ENCODE peak calls at places on chromosomes 4 and X, in six cellular contexts. P is bronchial epithelial cell, A is stomach, U is H7, G is left ventricle myocardium inferior, L is adipocyte. I is an unnamed sample.

GRCh38 chrX:13263560-13264251 is 56.1 kb downstream of the ATXN3L start:
- DNase-seq in P (peak; percentile 54), A (no peak), U (no peak), G (no peak), L (no peak), I (no peak)

GRCh38 chr4:184705692-184706091 is 28.2 kb downstream of the CENPU start:
- DNase-seq in P (no peak), A (no peak), U (no peak), G (no peak), L (no peak), I (no peak)

GRCh38 chr4:8002525-8003309 is 63.1 kb upstream of the AFAP1 start:
- DNase-seq in P (no peak), A (no peak), U (no peak), G (no peak), L (no peak), I (no peak)

GRCh38 chrX:84729809-84730208 is 227.6 kb upstream of the HDX start:
- DNase-seq in P (peak; percentile 21), A (no peak), U (peak; percentile 9), G (no peak), L (peak; percentile 58), I (no peak)

GRCh38 chrX:63330681-63331080 is 20.5 kb downstream of the SPIN4 start:
- DNase-seq in P (peak; percentile 80), A (no peak), U (no peak), G (no peak), L (no peak), I (no peak)

GRCh38 chrX:151151668-151152267 is 24.6 kb upstream of the GPR50 start:
- DNase-seq in P (peak; percentile 35), A (no peak), U (peak; percentile 39), G (no peak), L (peak; percentile 74), I (no peak)

GRCh38 chr4:149095798-149096197 is 653.6 kb upstream of the NR3C2 start:
- DNase-seq in P (no peak), A (no peak), U (no peak), G (no peak), L (no peak), I (no peak)

GRCh38 chr4:81913427-81913878 is 441.7 kb upstream of the RASGEF1B start:
- DNase-seq in P (peak; percentile 43), A (peak; percentile 45), U (peak; percentile 67), G (no peak), L (peak; percentile 33), I (no peak)

GRCh38 chrX:6004529-6004928 is 224.1 kb downstream of the NLGN4X start:
- DNase-seq in P (no peak), A (no peak), U (no peak), G (no peak), L (no peak), I (no peak)

GRCh38 chr4:69731261-69731660 is 29.2 kb downstream of the SULT1B1 start:
- DNase-seq in P (no peak), A (no peak), U (no peak), G (no peak), L (peak; percentile 34), I (no peak)

GRCh38 chrX:130176354-130176776 is 4.6 kb downstream of the RAB33A start:
- DNase-seq in P (peak; percentile 15), A (no peak), U (no peak), G (no peak), L (no peak), I (no peak)

GRCh38 chr4:3517731-3518510 is 14.3 kb downstream of the LRPAP1 start:
- DNase-seq in P (no peak), A (no peak), U (no peak), G (peak; percentile 10), L (no peak), I (no peak)

GRCh38 chr4:3515646-3516045 is 16.6 kb downstream of the LRPAP1 start:
- DNase-seq in P (no peak), A (no peak), U (peak; percentile 82), G (peak; percentile 7), L (no peak), I (no peak)

GRCh38 chr4:3514806-3515421 is 17.3 kb downstream of the LRPAP1 start:
- DNase-seq in P (no peak), A (no peak), U (peak; percentile 94), G (peak; percentile 22), L (no peak), I (no peak)

GRCh38 chr4:3516836-3517730 is 15.1 kb downstream of the LRPAP1 start:
- DNase-seq in P (no peak), A (no peak), U (no peak), G (peak; percentile 11), L (no peak), I (no peak)

GRCh38 chr4:3516061-3516835 is 16.0 kb downstream of the LRPAP1 start:
- DNase-seq in P (no peak), A (no peak), U (no peak), G (peak; percentile 7), L (no peak), I (no peak)
- H3K36me3 ChIP-seq in P (peaks cover 50% of the 10 kb centered on the region), A (peaks cover 100% of the 10 kb centered on the region), U (peaks cover 25% of the 10 kb centered on the region), G (peaks cover 95% of the 10 kb centered on the region), L (peaks cover 82% of the 10 kb centered on the region), I (peaks cover 63% of the 10 kb centered on the region)

DNA sequence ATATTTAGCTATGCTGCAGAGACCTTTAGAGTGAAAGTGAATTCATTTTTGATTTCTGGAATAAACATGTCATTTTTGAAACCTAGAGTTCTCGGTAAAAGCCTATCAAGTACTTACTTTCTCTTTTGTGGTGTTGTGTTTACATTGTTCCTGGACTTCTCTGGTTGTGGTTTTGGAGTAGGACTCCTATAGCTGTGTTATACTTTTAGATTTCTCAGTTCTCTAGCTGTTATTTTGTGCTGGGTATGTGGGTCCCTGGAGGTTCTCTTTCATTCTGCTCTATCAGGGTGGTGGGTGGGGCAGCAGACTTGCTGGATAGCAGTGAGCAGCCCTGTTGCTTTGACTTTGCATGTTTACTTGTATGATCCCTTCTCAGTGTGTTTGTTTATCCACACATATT is 25.6 kb upstream of the MSMO1 start:
- DNase-seq in P (no peak), A (no peak), U (no peak), G (no peak), L (peak; percentile 60), I (no peak)
- H3K4me3 ChIP-seq in P (no peak overlapping the region), A (peak overlapping the region; percentile 38), U (no peak overlapping the region), G (peak overlapping the region; percentile 24), L (peak overlapping the region; percentile 80), I (no peak overlapping the region)

GRCh38 chr4:89400408-89401035 is 92.9 kb upstream of the GPRIN3 start:
- DNase-seq in P (no peak), A (no peak), U (no peak), G (no peak), L (no peak), I (no peak)

GRCh38 chr4:89403826-89404225 is 96.2 kb upstream of the GPRIN3 start:
- DNase-seq in P (no peak), A (no peak), U (no peak), G (no peak), L (no peak), I (no peak)

GRCh38 chr4:89404530-89404929 is 96.9 kb upstream of the GPRIN3 start:
- DNase-seq in P (no peak), A (no peak), U (no peak), G (no peak), L (no peak), I (peak; percentile 19)
- H3K36me3 ChIP-seq in P (no peaks in the 10 kb centered on the region), A (no peaks in the 10 kb centered on the region), U (no peaks in the 10 kb centered on the region), G (no peaks in the 10 kb centered on the region), L (no peaks in the 10 kb centered on the region), I (no peaks in the 10 kb centered on the region)

GRCh38 chr4:41881931-41882621 is 53.2 kb upstream of the TMEM33 start:
- DNase-seq in P (no peak), A (no peak), U (peak; percentile 74), G (no peak), L (no peak), I (no peak)
- H3K4me3 ChIP-seq in P (no peak overlapping the region), A (peak overlapping the region; percentile 53), U (peak overlapping the region; percentile 24), G (peak overlapping the region; percentile 58), L (peak overlapping the region; percentile 27), I (no peak overlapping the region)

GRCh38 chr4:15515106-15515505 is 45.4 kb downstream of the CC2D2A start:
- DNase-seq in P (no peak), A (no peak), U (no peak), G (no peak), L (no peak), I (no peak)
- H3K36me3 ChIP-seq in P (peaks cover 2% of the 10 kb centered on the region), A (peaks cover 83% of the 10 kb centered on the region), U (no peaks in the 10 kb centered on the region), G (peaks cover 76% of the 10 kb centered on the region), L (peaks cover 37% of the 10 kb centered on the region), I (peaks cover 3% of the 10 kb centered on the region)

DNA sequence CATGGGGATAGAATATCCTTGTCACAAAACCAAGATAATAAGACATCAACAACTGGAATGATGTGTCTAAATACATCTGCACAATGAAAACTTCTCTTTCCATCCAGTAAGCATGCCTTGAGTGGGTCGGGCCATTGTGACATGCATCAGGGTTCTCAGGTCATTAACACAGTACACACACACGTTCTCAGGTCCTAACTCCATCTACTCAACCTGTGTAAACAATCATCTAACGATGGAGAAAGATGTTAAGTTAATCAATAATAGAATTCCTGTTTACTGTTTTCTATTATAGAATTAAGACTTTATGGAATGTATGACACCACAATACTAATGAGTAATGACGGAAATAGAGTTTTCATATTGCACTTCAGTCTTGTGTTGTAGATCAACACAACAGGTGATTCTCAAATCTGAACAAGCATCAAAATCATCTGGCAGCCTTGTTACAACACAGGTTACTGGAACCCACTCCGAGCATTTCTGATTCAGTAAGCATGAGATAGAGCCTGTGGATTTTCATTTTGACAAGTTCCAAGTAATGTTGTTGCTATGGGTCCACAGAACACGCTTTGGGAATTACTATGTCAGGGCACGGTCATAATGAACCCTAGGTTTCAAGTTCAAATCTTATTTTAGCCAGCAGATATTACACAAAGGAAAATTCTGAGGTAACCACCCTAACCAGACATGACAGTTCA is 315.8 kb upstream of the TEX13C start:
- DNase-seq in P (no peak), A (no peak), U (no peak), G (no peak), L (no peak), I (no peak)
- H3K4me3 ChIP-seq in P (no peak overlapping the region), A (no peak overlapping the region), U (no peak overlapping the region), G (no peak overlapping the region), L (no peak overlapping the region), I (no peak overlapping the region)

GRCh38 chr4:128449251-128449650 is 161.6 kb upstream of the PGRMC2 start:
- DNase-seq in P (no peak), A (no peak), U (no peak), G (no peak), L (no peak), I (no peak)
- H3K36me3 ChIP-seq in P (no peaks in the 10 kb centered on the region), A (no peaks in the 10 kb centered on the region), U (no peaks in the 10 kb centered on the region), G (no peaks in the 10 kb centered on the region), L (no peaks in the 10 kb centered on the region), I (no peaks in the 10 kb centered on the region)

GRCh38 chr4:186485621-186486062 is 69.7 kb downstream of the MTNR1A start:
- DNase-seq in P (no peak), A (no peak), U (peak; percentile 60), G (no peak), L (peak; percentile 51), I (no peak)
- H3K4me3 ChIP-seq in P (no peak overlapping the region), A (peak overlapping the region; percentile 23), U (peak overlapping the region; percentile 42), G (peak overlapping the region; percentile 45), L (peak overlapping the region; percentile 67), I (peak overlapping the region; percentile 12)

DNA sequence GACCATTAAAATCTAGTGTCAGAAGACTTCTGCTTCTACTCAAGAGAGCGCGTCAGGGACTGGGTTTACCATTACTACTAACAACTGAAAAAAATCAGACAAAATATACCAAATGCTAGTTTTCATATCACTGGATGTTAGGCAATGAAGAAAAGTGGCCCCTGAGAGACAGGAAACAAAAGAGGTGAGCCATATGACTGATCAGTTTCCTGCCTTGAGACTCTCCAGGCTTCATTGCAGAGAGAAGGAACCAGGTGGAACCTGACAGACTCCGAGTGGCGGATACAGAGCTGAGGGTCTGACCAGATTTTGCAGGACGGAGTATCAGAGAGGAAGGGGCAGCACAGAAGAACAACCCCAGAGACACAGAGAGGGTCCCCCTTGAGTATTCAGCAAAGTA is 86.3 kb downstream of the C4orf51 start:
- DNase-seq in P (no peak), A (no peak), U (no peak), G (no peak), L (no peak), I (no peak)
- H3K36me3 ChIP-seq in P (peaks cover 3% of the 10 kb centered on the region), A (peaks cover 57% of the 10 kb centered on the region), U (peaks cover 21% of the 10 kb centered on the region), G (peaks cover 38% of the 10 kb centered on the region), L (peaks cover 40% of the 10 kb centered on the region), I (peaks cover 16% of the 10 kb centered on the region)

I was measured in BJ.